ENCODE peak calls at places on chromosomes 3 and 15, in five cellular contexts. W, J, X, Z and T are unnamed samples.

GRCh38 chr3:100720423-100720822 is 11.1 kb downstream of the TFG start:
- DNase-seq in X (no peak), Z (no peak), J (no peak), W (no peak), T (peak)

GRCh38 chr15:88681610-88682221 is 42.9 kb downstream of the ISG20 start:
- DNase-seq in W (no peak), Z (peak), J (no peak), X (no peak), T (no peak)

GRCh38 chr3:102089182-102089581 is 239.9 kb downstream of the NFKBIZ start:
- DNase-seq in J (no peak), Z (no peak), X (no peak), W (no peak), T (no peak)

GRCh38 chr3:79767953-79768282 is at the start of gene ROBO1:
- DNase-seq in W (no peak), J (no peak), X (no peak), Z (peak), T (peak)

GRCh38 chr3:130759692-130760338 is 13.2 kb upstream of the PIK3R4 start:
- DNase-seq in J (peak), X (peak), Z (peak), W (no peak), T (peak)

GRCh38 chr15:100710213-100710612 is 107.8 kb downstream of the ASB7 start:
- DNase-seq in J (no peak), Z (no peak), W (no peak), X (no peak), T (no peak)

GRCh38 chr15:27855137-27855536 is 244.0 kb downstream of the OCA2 start:
- DNase-seq in W (no peak), J (no peak), X (no peak), Z (no peak), T (no peak)

GRCh38 chr3:57228734-57229505 is 1.4 kb downstream of the APPL1 start:
- DNase-seq in X (no peak), Z (peak), J (no peak), W (peak), T (no peak)

GRCh38 chr3:35338186-35338585 is 301.1 kb upstream of the ARPP21 start:
- DNase-seq in J (no peak), W (no peak), Z (no peak), X (no peak), T (no peak)

GRCh38 chr15:69305204-69305931 is 6.7 kb downstream of the PAQR5 start:
- DNase-seq in W (peak), J (peak), Z (no peak), X (no peak), T (peak)

GRCh38 chr3:149487598-149488197 is 13.2 kb downstream of the TM4SF4 start:
- DNase-seq in X (no peak), Z (no peak), J (no peak), W (no peak), T (peak)

GRCh38 chr3:37072892-37073291 is 79.6 kb downstream of the MLH1 start:
- DNase-seq in J (peak), X (no peak), W (peak), Z (peak), T (no peak)

GRCh38 chr15:63094495-63094931 is 27.1 kb upstream of the LACTB start:
- DNase-seq in W (peak), X (no peak), Z (peak), J (no peak), T (peak)

GRCh38 chr3:99248913-99249312 is 347.4 kb upstream of the DCBLD2 start:
- DNase-seq in X (no peak), J (no peak), W (no peak), Z (no peak), T (no peak)

GRCh38 chr3:171776411-171776810 is 33.9 kb downstream of the PLD1 start:
- DNase-seq in J (no peak), W (no peak), Z (peak), X (no peak), T (no peak)

GRCh38 chr15:51135276-51135675 is 40.6 kb upstream of the TNFAIP8L3 start:
- DNase-seq in Z (no peak), J (no peak), X (no peak), W (no peak), T (no peak)

GRCh38 chr15:31396881-31397560 is 70.4 kb downstream of the KLF13 start:
- DNase-seq in Z (peak), J (peak), X (no peak), W (peak), T (peak)

GRCh38 chr3:62823461-62824050 is 51.7 kb downstream of the CADPS start:
- DNase-seq in X (no peak), J (no peak), W (no peak), Z (no peak), T (no peak)

GRCh38 chr3:14467723-14468620 is 65.6 kb downstream of the SLC6A6 start:
- DNase-seq in J (no peak), Z (peak), X (peak), W (no peak), T (peak)